ENCODE peak calls at places on chromosome 14, in eight cellular contexts. U, P, S, D, F, G, L and B are unnamed samples. For H3K4me1, the result is how much of the 10 kb centered on the place peaks cover.

GRCh38 chr14:102424923-102425322 is 62.2 kb downstream of the TECPR2 start:
- DNase-seq in D (no peak), F (no peak), P (no peak), S (no peak), U (no peak), G (no peak), L (no peak), B (no peak)

GRCh38 chr14:88683119-88683518 is 109.6 kb downstream of the EML5 start:
- DNase-seq in U (no peak), P (peak), D (no peak), F (no peak), S (no peak), L (no peak), G (no peak), B (no peak)

GRCh38 chr14:22391908-22392307 is 197.1 kb downstream of the DAD1 start:
- DNase-seq in G (peak), U (peak), S (peak), P (peak), F (peak), D (peak), L (peak), B (peak)

GRCh38 chr14:55102141-55102547 is 26.9 kb upstream of the LGALS3 start:
- DNase-seq in P (peak), D (no peak), U (peak), L (peak), G (peak), F (peak), S (no peak), B (peak)

GRCh38 chr14:75725481-75725880 is 64.4 kb downstream of the TTLL5 start:
- DNase-seq in F (no peak), G (no peak), L (peak), D (no peak), U (no peak), P (no peak), S (no peak), B (no peak)

GRCh38 chr14:78316711-78317110 is 146.5 kb downstream of the NRXN3 start:
- DNase-seq in U (no peak), D (no peak), G (no peak), L (no peak), P (no peak), S (no peak), F (no peak), B (no peak)

GRCh38 chr14:86777950-86778602 is 1214.9 kb downstream of the GALC start:
- DNase-seq in F (peak), L (peak), P (no peak), U (peak), S (no peak), D (no peak), G (peak), B (no peak)

GRCh38 chr14:55327179-55327578 is 56.0 kb downstream of the FBXO34 start:
- DNase-seq in D (no peak), S (no peak), P (no peak), F (no peak), G (no peak), U (no peak), L (no peak), B (no peak)

GRCh38 chr14:48325486-48325885 is 650.1 kb upstream of the MDGA2 start:
- DNase-seq in G (peak), P (no peak), D (no peak), S (no peak), F (peak), L (peak), U (no peak), B (no peak)

GRCh38 chr14:72610831-72611200 is 283.1 kb downstream of the DPF3 start:
- DNase-seq in D (no peak), U (no peak), F (no peak), P (no peak), G (no peak), L (peak), S (no peak), B (peak)

GRCh38 chr14:63248211-63248610 is 44.0 kb downstream of the RHOJ start:
- DNase-seq in L (peak), P (no peak), U (peak), F (no peak), D (no peak), S (no peak), G (no peak), B (no peak)

GRCh38 chr14:24556756-24557155 is 19.3 kb downstream of the CTSG start:
- DNase-seq in G (peak), L (peak), F (peak), U (peak), P (no peak), S (no peak), D (no peak), B (no peak)

GRCh38 chr14:23066855-23067744 is 9.8 kb upstream of the CDH24 start:
- DNase-seq in U (no peak), L (no peak), D (no peak), S (no peak), F (no peak), G (no peak), P (no peak), B (peak)

GRCh38 chr14:29348504-29348903 is 579.1 kb downstream of the PRKD1 start:
- DNase-seq in D (no peak), S (no peak), P (no peak), U (no peak), L (peak), F (no peak), G (peak), B (no peak)

GRCh38 chr14:54025661-54026060 is 69.0 kb upstream of the BMP4 start:
- DNase-seq in G (peak), U (peak), F (peak), L (peak), S (no peak), P (peak), D (no peak), B (no peak)

GRCh38 chr14:95407342-95407741 is 87.6 kb upstream of the CLMN start:
- DNase-seq in P (peak), S (no peak), G (no peak), D (no peak), L (no peak), F (no peak), U (no peak), B (no peak)

GRCh38 chr14:76929927-76930326 is 98.6 kb downstream of the IRF2BPL start:
- DNase-seq in F (peak), L (no peak), P (no peak), S (peak), D (no peak), U (no peak), G (no peak), B (peak)

GRCh38 chr14:89445252-89445973 is 28.4 kb upstream of the FOXN3 start:
- DNase-seq in S (no peak), L (no peak), G (no peak), P (no peak), F (no peak), U (no peak), D (no peak), B (no peak)

GRCh38 chr14:37597538-37598084 is 2.2 kb downstream of the TTC6 start:
- DNase-seq in S (no peak), P (no peak), G (peak), U (peak), L (no peak), D (no peak), F (no peak), B (peak)

GRCh38 chr14:99121027-99121875 is 150.7 kb downstream of the BCL11B start:
- DNase-seq in P (no peak), S (no peak), L (no peak), F (no peak), D (no peak), G (no peak), U (no peak), B (peak)

GRCh38 chr14:61891810-61892209 is 129.6 kb downstream of the SNAPC1 start:
- DNase-seq in D (no peak), F (no peak), S (no peak), G (peak), P (no peak), L (no peak), U (no peak), B (no peak)

GRCh38 chr14:28321475-28322244 is 444.9 kb upstream of the FOXG1 start:
- DNase-seq in G (peak), P (no peak), F (peak), S (no peak), L (peak), D (no peak), U (peak), B (no peak)

GRCh38 chr14:79809849-79810612 is 401.3 kb downstream of the DIO2 start:
- DNase-seq in F (no peak), L (no peak), D (peak), G (peak), P (no peak), U (no peak), S (no peak), B (no peak)

GRCh38 chr14:20723458-20723857 is 22.2 kb upstream of the EDDM3A start:
- DNase-seq in P (peak), G (no peak), L (no peak), F (no peak), D (no peak), U (no peak), S (no peak), B (peak)

GRCh38 chr14:61153436-61153835 is 127.7 kb downstream of the TMEM30B start:
- DNase-seq in P (peak), U (peak), D (no peak), F (peak), S (no peak), L (peak), G (no peak), B (peak)

GRCh38 chr14:74793506-74794155 is 30.5 kb downstream of the YLPM1 start:
- DNase-seq in S (peak), G (peak), D (no peak), F (no peak), L (no peak), U (peak), P (no peak), B (no peak)

GRCh38 chr14:61749264-61749663 is 13.0 kb upstream of the SNAPC1 start:
- DNase-seq in D (no peak), L (no peak), F (no peak), G (peak), P (no peak), S (no peak), U (peak), B (no peak)

GRCh38 chr14:104250175-104250574 is 111.8 kb downstream of the KIF26A start:
- DNase-seq in S (no peak), P (no peak), F (no peak), U (no peak), L (no peak), G (no peak), D (no peak), B (no peak)

GRCh38 chr14:105876829-105877228 is 350.4 kb downstream of the TMEM121 start:
- DNase-seq in U (no peak), L (no peak), D (no peak), G (no peak), P (no peak), S (no peak), F (no peak), B (peak)

GRCh38 chr14:105871590-105871989 is 345.2 kb downstream of the TMEM121 start:
- DNase-seq in F (no peak), G (no peak), L (no peak), S (no peak), D (no peak), P (no peak), U (no peak), B (no peak)

GRCh38 chr14:105877645-105878044 is 351.3 kb downstream of the TMEM121 start:
- DNase-seq in L (no peak), S (no peak), G (no peak), P (no peak), D (no peak), U (no peak), F (no peak), B (no peak)

GRCh38 chr14:105876158-105876557 is 349.8 kb downstream of the TMEM121 start:
- DNase-seq in U (no peak), P (no peak), F (no peak), L (no peak), D (no peak), S (no peak), G (no peak), B (peak)

DNA sequence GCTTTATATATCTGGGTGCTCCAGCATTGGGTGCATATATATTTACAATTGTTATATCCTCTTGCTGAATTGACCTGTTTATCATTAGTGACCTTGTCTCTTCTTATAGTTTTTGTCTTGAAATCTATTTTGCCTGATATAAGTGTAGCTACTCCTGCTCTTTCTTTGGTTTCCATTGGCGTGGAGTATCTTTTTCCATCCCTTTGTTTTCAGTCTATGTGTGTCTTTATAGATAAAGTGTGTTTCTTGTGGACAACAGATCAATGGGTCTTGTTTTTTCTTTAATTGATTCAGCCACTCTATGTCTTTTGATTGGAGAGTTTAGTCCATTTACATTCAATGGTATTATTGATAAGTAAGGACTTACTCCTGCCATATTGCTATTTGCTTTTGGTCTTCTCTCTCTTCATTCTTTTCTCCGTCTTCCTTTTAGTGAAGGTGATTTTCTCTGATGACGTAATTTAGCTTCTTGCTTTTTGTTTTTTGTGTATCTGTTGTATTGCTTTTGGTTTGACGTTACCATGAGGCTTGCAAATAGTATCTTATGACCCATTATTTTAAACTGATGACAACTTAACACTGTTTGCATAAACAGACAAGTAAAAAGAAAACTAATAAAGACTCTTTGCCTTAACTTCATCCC is 347.6 kb downstream of the TMEM121 start:
- DNase-seq in D (no peak), G (no peak), S (no peak), L (no peak), P (no peak), F (no peak), U (no peak), B (no peak)
- H3K4me1 ChIP-seq in D (under half), G (under half), S (under half), L (under half), P (under half), F (under half), U (under half), B (under half)

GRCh38 chr14:68448379-68448778 is 344.5 kb downstream of the ZFP36L1 start:
- DNase-seq in P (no peak), F (no peak), L (no peak), D (no peak), G (peak), S (no peak), U (no peak), B (no peak)

GRCh38 chr14:68447581-68448281 is 345.1 kb downstream of the ZFP36L1 start:
- DNase-seq in F (no peak), D (no peak), L (no peak), P (no peak), S (no peak), U (no peak), G (no peak), B (no peak)

GRCh38 chr14:68451676-68452387 is 341.0 kb downstream of the ZFP36L1 start:
- DNase-seq in F (no peak), S (no peak), P (no peak), L (no peak), D (no peak), U (peak), G (no peak), B (no peak)

GRCh38 chr14:68449565-68450295 is 343.1 kb downstream of the ZFP36L1 start:
- DNase-seq in D (peak), P (no peak), G (no peak), L (no peak), U (no peak), F (no peak), S (no peak), B (peak)

DNA sequence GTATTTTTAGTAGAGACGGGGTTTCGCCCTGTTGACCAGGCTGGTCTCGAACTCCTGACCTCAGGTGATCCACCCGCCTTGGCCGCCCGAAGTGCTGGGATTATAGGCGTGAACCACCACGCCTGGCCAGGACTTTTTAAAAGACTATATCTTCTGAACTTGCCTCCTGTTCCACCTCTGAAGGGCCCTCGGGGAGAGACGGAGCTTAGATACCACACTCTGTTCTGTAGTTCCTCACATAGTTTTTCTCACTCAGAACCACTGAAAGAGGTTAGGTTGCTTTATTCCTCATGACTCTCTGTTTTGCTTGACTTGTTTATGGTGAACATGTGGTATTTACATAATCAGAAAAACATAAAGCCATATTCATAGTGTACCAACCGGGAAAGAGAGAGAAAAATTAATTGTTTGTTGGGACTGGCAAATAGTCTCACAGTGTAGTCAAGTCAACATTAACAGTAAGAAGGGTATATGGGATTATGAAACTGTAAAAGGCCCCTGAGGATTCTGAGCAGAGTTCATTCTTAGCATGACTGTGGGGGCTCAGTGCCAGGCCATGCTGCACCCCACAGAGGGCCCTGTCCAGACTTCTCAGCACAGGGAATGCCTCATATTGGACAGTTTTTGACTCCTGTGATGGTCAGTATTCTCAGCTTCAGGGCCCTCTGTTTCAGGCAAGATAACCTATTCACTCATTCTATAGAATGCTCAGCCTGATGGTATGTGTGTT is 342.3 kb downstream of the ZFP36L1 start:
- DNase-seq in P (no peak), S (no peak), D (no peak), U (no peak), G (no peak), L (no peak), F (no peak), B (no peak)
- H3K9ac ChIP-seq in P (no peak), S (no peak), D (no peak), U (peak), G (no peak), L (no peak), F (no peak), B (no peak)

GRCh38 chr14:100666403-100666802 is 60.3 kb upstream of the DLK1 start:
- DNase-seq in U (no peak), D (no peak), P (no peak), G (no peak), S (no peak), F (no peak), L (no peak), B (peak)
- H3K4me1 ChIP-seq in U (under half), D (under half), P (under half), G (under half), S (under half), F (under half), L (under half), B (under half)

GRCh38 chr14:68518180-68518579 is 274.7 kb downstream of the ZFP36L1 start:
- DNase-seq in S (no peak), F (no peak), D (no peak), P (no peak), U (no peak), L (no peak), G (no peak), B (no peak)

GRCh38 chr14:68521557-68521901 is 271.3 kb downstream of the ZFP36L1 start:
- DNase-seq in G (no peak), D (no peak), S (no peak), U (no peak), F (no peak), L (no peak), P (no peak), B (no peak)

GRCh38 chr14:68519788-68520187 is 273.1 kb downstream of the ZFP36L1 start:
- DNase-seq in S (no peak), G (no peak), U (no peak), P (no peak), D (no peak), F (no peak), L (no peak), B (no peak)

GRCh38 chr14:68520637-68521556 is 272.0 kb downstream of the ZFP36L1 start:
- DNase-seq in D (no peak), G (peak), F (peak), U (no peak), S (no peak), P (no peak), L (no peak), B (peak)

DNA sequence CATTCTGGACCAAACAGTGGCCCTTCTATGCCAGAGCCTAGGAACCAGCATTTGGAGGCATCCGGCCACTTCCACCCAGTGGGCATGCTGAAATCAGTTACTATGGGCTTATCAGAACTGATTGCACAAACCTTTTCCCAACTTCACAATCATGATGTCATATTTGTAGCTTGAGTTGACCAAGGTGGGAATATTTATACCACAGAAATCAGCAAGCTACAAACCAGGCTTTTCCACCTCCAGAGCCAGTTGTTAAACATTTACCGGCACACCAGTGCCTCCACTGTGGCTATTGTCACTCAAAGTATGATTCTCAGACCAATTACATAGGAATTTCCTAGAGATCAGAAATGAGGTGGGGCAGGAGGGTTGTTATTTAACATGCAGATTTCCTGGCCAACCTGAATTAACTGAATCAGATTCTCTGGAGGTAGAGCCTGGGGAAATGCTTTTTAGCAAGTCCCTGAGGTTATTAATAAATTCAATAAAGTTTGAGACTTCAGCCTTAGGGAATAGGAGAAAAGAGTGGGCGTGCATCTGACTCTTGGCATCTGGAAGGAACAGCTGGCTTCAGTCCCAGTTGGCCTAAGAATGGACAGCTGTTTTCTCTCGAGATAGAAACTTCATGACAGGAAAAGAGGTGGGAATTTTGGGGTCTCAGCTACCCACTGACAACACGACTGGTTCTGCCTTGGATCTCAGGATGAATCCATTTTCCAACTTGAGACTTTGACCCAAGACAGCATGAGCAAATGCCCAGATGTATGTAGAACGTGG is 273.8 kb downstream of the ZFP36L1 start:
- DNase-seq in L (no peak), D (no peak), S (no peak), G (no peak), F (peak), P (no peak), U (peak), B (no peak)
- H3K9ac ChIP-seq in L (no peak), D (no peak), S (no peak), G (no peak), F (no peak), P (no peak), U (no peak), B (no peak)

DNA sequence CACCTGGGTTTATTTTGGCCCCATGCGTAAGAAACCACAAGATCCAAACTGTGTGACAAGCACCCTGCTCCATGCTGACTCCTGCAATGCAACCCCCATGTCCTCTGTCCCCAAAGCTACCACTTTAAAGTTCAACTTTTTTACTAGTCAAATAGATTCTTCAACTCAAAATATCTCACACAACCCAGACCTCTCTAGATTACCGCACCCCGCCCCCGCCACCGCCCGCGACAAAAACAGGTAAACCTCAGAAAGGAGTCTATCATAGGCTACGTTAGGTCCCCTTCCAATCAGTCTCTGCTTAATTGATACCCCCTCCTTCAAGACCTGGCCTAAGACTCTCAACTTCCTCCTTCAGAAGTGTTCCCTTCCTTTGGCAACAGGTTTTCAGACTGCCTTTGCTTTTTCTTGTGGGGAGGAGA is 2.2 kb downstream of the ZFP36L1 start:
- DNase-seq in F (peak), D (no peak), L (no peak), P (no peak), U (no peak), S (no peak), G (peak), B (peak)
- H3K4me1 ChIP-seq in F (under half), D (under half), L (under half), P (under half), U (under half), S (under half), G (half or more), B (under half)